ENCODE peak calls at places on chromosomes 3 and 15, in six cellular contexts. V is mucosa of gallbladder; Y is left ventricle myocardium superior; I is psoas muscle; G is stimulated activated CD4-positive, alpha-beta T cell treated with anti-CD3 and anti-CD28 coated beads, Interleukin-4, amount 100 ng/mL, for 1 hour; R is fibroblast of the conjunctiva. X is an unnamed sample.

GRCh38 chr3:183300996-183301562 is 48.0 kb downstream of the B3GNT5 start:
- DNase-seq in I (no peak), R (no peak), Y (no peak), G (no peak), V (no peak), X (no peak)

GRCh38 chr3:53254190-53254809 is 1.5 kb downstream of the TKT start:
- DNase-seq in I (no peak), R (no peak), V (no peak), G (no peak), Y (no peak), X (no peak)

GRCh38 chr15:57255751-57256150 is 120.6 kb upstream of the CGNL1 start:
- DNase-seq in G (no peak), Y (no peak), V (no peak), R (no peak), I (no peak), X (no peak)

GRCh38 chr3:18027161-18027939 is 284.9 kb upstream of the TBC1D5 start:
- DNase-seq in R (no peak), I (no peak), V (no peak), Y (no peak), G (no peak), X (no peak)

GRCh38 chr3:186255703-186256331 is 106.2 kb downstream of the DGKG start:
- DNase-seq in G (peak), Y (no peak), V (no peak), I (no peak), R (no peak), X (no peak)

GRCh38 chr3:195257454-195258448 is 13.2 kb downstream of the XXYLT1 start:
- DNase-seq in V (no peak), G (no peak), R (no peak), I (no peak), Y (no peak), X (no peak)

GRCh38 chr3:155960060-155960459 is 89.6 kb downstream of the GMPS start:
- DNase-seq in V (no peak), Y (no peak), I (no peak), R (peak), G (no peak), X (no peak)

GRCh38 chr3:192812736-192813383 is 85.5 kb upstream of the FGF12 start:
- DNase-seq in G (no peak), Y (no peak), V (peak), I (no peak), R (peak), X (peak)

GRCh38 chr15:56969265-56969895 is 50.9 kb downstream of the TCF12 start:
- DNase-seq in Y (no peak), G (no peak), R (no peak), I (no peak), V (no peak), X (no peak)

GRCh38 chr3:134494539-134494938 is 8.7 kb downstream of the CEP63 start:
- DNase-seq in V (no peak), R (no peak), Y (no peak), I (no peak), G (no peak), X (no peak)

GRCh38 chr15:69685524-69686452 is 233.2 kb downstream of the RPLP1 start:
- DNase-seq in I (no peak), Y (no peak), G (no peak), V (no peak), R (no peak), X (no peak)

GRCh38 chr15:67249830-67250229 is 4.6 kb downstream of the AAGAB start:
- DNase-seq in V (no peak), G (no peak), R (no peak), Y (no peak), I (no peak), X (no peak)

GRCh38 chr3:98971183-98971681 is 69.7 kb upstream of the DCBLD2 start:
- DNase-seq in R (no peak), G (no peak), I (no peak), Y (no peak), V (no peak), X (no peak)